ENCODE peak calls at places on chromosome 12, in eight cellular contexts. One of them, this sample, is unnamed.
A peak's percentile ranks its signal among the peaks of the same experiment; 100 is the strongest.

GRCh38 chr12:42590324-42590934 is 883 bp upstream of the PRICKLE1 start:
- DNase-seq in GM23248: peak; percentile 56
- DNase-seq in cardiac muscle cell: peak; percentile 62
- DNase-seq in PC-3: peak; percentile 50
- DNase-seq in lower lobe of right lung: peak; percentile 50
- DNase-seq in uterus: peak; percentile 42
- DNase-seq in BE2C: peak; percentile 44
- DNase-seq in K562: no peak
- DNase-seq in this sample: peak; percentile 16

GRCh38 chr12:117143008-117143532 is 43.9 kb upstream of the TESC start:
- DNase-seq in GM23248: no peak
- DNase-seq in cardiac muscle cell: no peak
- DNase-seq in PC-3: peak; percentile 99
- DNase-seq in lower lobe of right lung: no peak
- DNase-seq in uterus: no peak
- DNase-seq in BE2C: no peak
- DNase-seq in K562: no peak
- DNase-seq in this sample: no peak

GRCh38 chr12:26162174-26162573 is 33.2 kb upstream of the SSPN start:
- DNase-seq in GM23248: no peak
- DNase-seq in cardiac muscle cell: no peak
- DNase-seq in PC-3: no peak
- DNase-seq in lower lobe of right lung: no peak
- DNase-seq in uterus: no peak
- DNase-seq in BE2C: no peak
- DNase-seq in K562: no peak
- DNase-seq in this sample: no peak

GRCh38 chr12:114213055-114213561 is 192.8 kb downstream of the TBX5 start:
- DNase-seq in GM23248: peak; percentile 20
- DNase-seq in cardiac muscle cell: no peak
- DNase-seq in PC-3: peak; percentile 18
- DNase-seq in lower lobe of right lung: no peak
- DNase-seq in uterus: no peak
- DNase-seq in BE2C: no peak
- DNase-seq in K562: peak; percentile 17
- DNase-seq in this sample: no peak

GRCh38 chr12:114408881-114409795 is 3.2 kb upstream of the TBX5 start:
- DNase-seq in GM23248: peak; percentile 87
- DNase-seq in cardiac muscle cell: no peak
- DNase-seq in PC-3: no peak
- DNase-seq in lower lobe of right lung: no peak
- DNase-seq in uterus: no peak
- DNase-seq in BE2C: no peak
- DNase-seq in K562: no peak
- DNase-seq in this sample: no peak

GRCh38 chr12:21751517-21751916 is 23.0 kb downstream of the KCNJ8 start:
- DNase-seq in GM23248: peak; percentile 28
- DNase-seq in cardiac muscle cell: no peak
- DNase-seq in PC-3: no peak
- DNase-seq in lower lobe of right lung: no peak
- DNase-seq in uterus: no peak
- DNase-seq in BE2C: no peak
- DNase-seq in K562: no peak
- DNase-seq in this sample: no peak

GRCh38 chr12:100661300-100661951 is 87.9 kb downstream of the GAS2L3 start:
- DNase-seq in GM23248: peak; percentile 39
- DNase-seq in cardiac muscle cell: no peak
- DNase-seq in PC-3: no peak
- DNase-seq in lower lobe of right lung: no peak
- DNase-seq in uterus: no peak
- DNase-seq in BE2C: no peak
- DNase-seq in K562: no peak
- DNase-seq in this sample: no peak

GRCh38 chr12:288687-289086 is 26.1 kb upstream of the SLC6A13 start:
- DNase-seq in GM23248: peak; percentile 92
- DNase-seq in cardiac muscle cell: no peak
- DNase-seq in PC-3: no peak
- DNase-seq in lower lobe of right lung: no peak
- DNase-seq in uterus: no peak
- DNase-seq in BE2C: no peak
- DNase-seq in K562: no peak
- DNase-seq in this sample: peak; percentile 75

GRCh38 chr12:121942145-121942718 is 23.8 kb downstream of the CFAP251 start:
- DNase-seq in GM23248: no peak
- DNase-seq in cardiac muscle cell: no peak
- DNase-seq in PC-3: no peak
- DNase-seq in lower lobe of right lung: no peak
- DNase-seq in uterus: no peak
- DNase-seq in BE2C: no peak
- DNase-seq in K562: no peak
- DNase-seq in this sample: no peak

GRCh38 chr12:6074979-6075585 is 49.4 kb downstream of the VWF start:
- DNase-seq in GM23248: peak; percentile 65
- DNase-seq in cardiac muscle cell: no peak
- DNase-seq in PC-3: no peak
- DNase-seq in lower lobe of right lung: peak; percentile 69
- DNase-seq in uterus: no peak
- DNase-seq in BE2C: no peak
- DNase-seq in K562: no peak
- DNase-seq in this sample: no peak

GRCh38 chr12:122064780-122065588 is 13.6 kb upstream of the MLXIP start:
- DNase-seq in GM23248: peak; percentile 71
- DNase-seq in cardiac muscle cell: peak; percentile 74
- DNase-seq in PC-3: peak; percentile 63
- DNase-seq in lower lobe of right lung: no peak
- DNase-seq in uterus: peak; percentile 83
- DNase-seq in BE2C: peak; percentile 85
- DNase-seq in K562: peak; percentile 75
- DNase-seq in this sample: peak; percentile 98

GRCh38 chr12:117587646-117588287 is 226.3 kb upstream of the NOS1 start:
- DNase-seq in GM23248: peak; percentile 54
- DNase-seq in cardiac muscle cell: peak; percentile 65
- DNase-seq in PC-3: peak; percentile 76
- DNase-seq in lower lobe of right lung: peak; percentile 64
- DNase-seq in uterus: no peak
- DNase-seq in BE2C: peak; percentile 57
- DNase-seq in K562: peak; percentile 73
- DNase-seq in this sample: peak; percentile 37

GRCh38 chr12:68200854-68201253 is 24.8 kb downstream of the IL26 start:
- DNase-seq in GM23248: no peak
- DNase-seq in cardiac muscle cell: no peak
- DNase-seq in PC-3: no peak
- DNase-seq in lower lobe of right lung: no peak
- DNase-seq in uterus: no peak
- DNase-seq in BE2C: no peak
- DNase-seq in K562: no peak
- DNase-seq in this sample: no peak

GRCh38 chr12:130186631-130187269 is 24.5 kb downstream of the FZD10 start:
- DNase-seq in GM23248: no peak
- DNase-seq in cardiac muscle cell: no peak
- DNase-seq in PC-3: peak; percentile 25
- DNase-seq in lower lobe of right lung: no peak
- DNase-seq in uterus: no peak
- DNase-seq in BE2C: no peak
- DNase-seq in K562: no peak
- DNase-seq in this sample: peak; percentile 53

GRCh38 chr12:98998697-98999299 is 353.7 kb downstream of the APAF1 start:
- DNase-seq in GM23248: peak; percentile 68
- DNase-seq in cardiac muscle cell: peak; percentile 59
- DNase-seq in PC-3: peak; percentile 79
- DNase-seq in lower lobe of right lung: no peak
- DNase-seq in uterus: no peak
- DNase-seq in BE2C: no peak
- DNase-seq in K562: peak; percentile 46
- DNase-seq in this sample: no peak

GRCh38 chr12:128455849-128456248 is 188.9 kb downstream of the TMEM132C start:
- DNase-seq in GM23248: no peak
- DNase-seq in cardiac muscle cell: no peak
- DNase-seq in PC-3: no peak
- DNase-seq in lower lobe of right lung: no peak
- DNase-seq in uterus: no peak
- DNase-seq in BE2C: no peak
- DNase-seq in K562: no peak
- DNase-seq in this sample: no peak

GRCh38 chr12:31890295-31891285 is 68.6 kb upstream of the RESF1 start:
- DNase-seq in GM23248: no peak
- DNase-seq in cardiac muscle cell: no peak
- DNase-seq in PC-3: no peak
- DNase-seq in lower lobe of right lung: no peak
- DNase-seq in uterus: no peak
- DNase-seq in BE2C: no peak
- DNase-seq in K562: no peak
- DNase-seq in this sample: no peak

GRCh38 chr12:123268850-123269249 is 2.8 kb downstream of the CDK2AP1 start:
- DNase-seq in GM23248: no peak
- DNase-seq in cardiac muscle cell: no peak
- DNase-seq in PC-3: no peak
- DNase-seq in lower lobe of right lung: no peak
- DNase-seq in uterus: no peak
- DNase-seq in BE2C: no peak
- DNase-seq in K562: no peak
- DNase-seq in this sample: no peak

GRCh38 chr12:102484017-102484731 is 3.8 kb upstream of the IGF1 start:
- DNase-seq in GM23248: peak; percentile 81
- DNase-seq in cardiac muscle cell: peak; percentile 60
- DNase-seq in PC-3: peak; percentile 68
- DNase-seq in lower lobe of right lung: peak; percentile 50
- DNase-seq in uterus: peak; percentile 62
- DNase-seq in BE2C: peak; percentile 36
- DNase-seq in K562: peak; percentile 70
- DNase-seq in this sample: peak; percentile 17

GRCh38 chr12:104669851-104670337 is 213.1 kb downstream of the CHST11 start:
- DNase-seq in GM23248: no peak
- DNase-seq in cardiac muscle cell: no peak
- DNase-seq in PC-3: no peak
- DNase-seq in lower lobe of right lung: peak; percentile 72
- DNase-seq in uterus: peak; percentile 81
- DNase-seq in BE2C: no peak
- DNase-seq in K562: no peak
- DNase-seq in this sample: peak; percentile 21

GRCh38 chr12:71999795-72000194 is 61.1 kb downstream of the TPH2 start:
- DNase-seq in GM23248: peak; percentile 40
- DNase-seq in cardiac muscle cell: no peak
- DNase-seq in PC-3: peak; percentile 68
- DNase-seq in lower lobe of right lung: no peak
- DNase-seq in uterus: no peak
- DNase-seq in BE2C: no peak
- DNase-seq in K562: no peak
- DNase-seq in this sample: no peak
- H3K4me3 ChIP-seq in GM23248: no peak overlapping the region
- H3K4me3 ChIP-seq in cardiac muscle cell: no peak overlapping the region
- H3K4me3 ChIP-seq in PC-3: no peak overlapping the region
- H3K4me3 ChIP-seq in lower lobe of right lung: no peak overlapping the region
- H3K4me3 ChIP-seq in uterus: no peak overlapping the region
- H3K4me3 ChIP-seq in BE2C: no peak overlapping the region
- H3K4me3 ChIP-seq in K562: no peak overlapping the region
- H3K4me3 ChIP-seq in this sample: no peak overlapping the region

DNA sequence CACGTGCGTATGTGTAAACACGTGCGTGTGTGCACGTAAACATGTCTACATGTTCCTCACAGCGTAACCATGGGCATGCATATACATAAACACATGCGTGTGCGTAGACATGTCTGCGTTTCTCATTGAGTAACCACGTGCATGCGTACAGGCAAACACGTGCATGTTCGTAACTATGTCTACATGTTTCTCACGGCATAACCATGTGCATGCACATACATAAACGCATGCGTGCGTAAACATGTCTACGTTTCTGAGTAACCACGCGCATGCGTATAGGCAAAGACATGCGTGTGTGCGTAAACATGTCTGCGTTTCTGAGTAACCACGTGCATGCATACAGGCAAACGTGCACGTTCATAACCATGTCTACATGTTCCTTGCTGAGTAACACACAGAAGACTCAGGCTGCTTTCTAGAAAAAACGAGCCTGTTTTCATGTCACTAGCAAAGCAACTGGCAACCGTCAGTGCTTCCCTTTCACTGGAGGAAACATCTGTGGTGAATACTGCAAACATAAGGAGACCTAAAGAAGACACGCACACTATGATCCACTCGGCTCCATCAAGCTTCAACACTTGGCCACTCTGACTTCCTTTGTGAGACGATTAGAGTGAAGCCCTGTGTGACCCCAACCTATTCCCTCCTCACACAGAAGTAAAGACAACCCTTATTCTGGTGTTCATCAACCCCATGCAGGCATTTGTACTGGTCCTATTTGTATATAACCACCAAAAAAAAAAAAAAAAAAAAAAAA is 28.8 kb downstream of the POLE start:
- DNase-seq in GM23248: no peak
- DNase-seq in cardiac muscle cell: no peak
- DNase-seq in PC-3: no peak
- DNase-seq in lower lobe of right lung: no peak
- DNase-seq in uterus: no peak
- DNase-seq in BE2C: no peak
- DNase-seq in K562: no peak
- DNase-seq in this sample: no peak
- H3K36me3 ChIP-seq in GM23248: peaks cover 15% of the 10 kb centered on the region
- H3K36me3 ChIP-seq in cardiac muscle cell: peaks cover 41% of the 10 kb centered on the region
- H3K36me3 ChIP-seq in PC-3: peaks cover 63% of the 10 kb centered on the region
- H3K36me3 ChIP-seq in lower lobe of right lung: peaks cover 97% of the 10 kb centered on the region
- H3K36me3 ChIP-seq in uterus: no peaks in the 10 kb centered on the region
- H3K36me3 ChIP-seq in BE2C: peaks cover 86% of the 10 kb centered on the region
- H3K36me3 ChIP-seq in K562: peaks cover 99% of the 10 kb centered on the region
- H3K36me3 ChIP-seq in this sample: peaks cover 96% of the 10 kb centered on the region

DNA sequence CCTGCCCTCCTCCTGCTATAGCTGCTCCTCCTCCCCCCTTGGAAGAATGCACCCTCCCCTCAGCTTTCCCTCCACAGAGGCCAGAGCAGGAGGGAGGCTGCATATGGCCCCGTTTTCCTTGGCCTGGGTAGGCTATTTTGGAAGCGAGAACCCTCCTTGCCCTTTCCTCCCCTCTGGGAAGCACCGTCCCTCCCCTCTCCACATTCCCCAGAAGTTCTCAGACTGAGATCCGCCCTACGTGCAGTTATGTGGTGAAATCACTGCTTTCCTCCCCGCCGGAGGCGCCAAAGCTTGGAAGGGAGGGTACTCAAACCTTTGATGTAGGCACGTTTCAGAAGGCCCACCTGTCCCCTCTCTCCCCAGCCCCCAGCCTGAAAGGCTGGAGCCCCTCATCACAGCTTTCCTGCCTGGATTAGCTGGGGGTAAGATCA is 47.8 kb downstream of the SMUG1 start:
- DNase-seq in GM23248: peak; percentile 70
- DNase-seq in cardiac muscle cell: no peak
- DNase-seq in PC-3: no peak
- DNase-seq in lower lobe of right lung: no peak
- DNase-seq in uterus: peak; percentile 72
- DNase-seq in BE2C: no peak
- DNase-seq in K562: no peak
- DNase-seq in this sample: no peak
- H3K27me3 ChIP-seq in GM23248: no peaks in the 10 kb centered on the region
- H3K27me3 ChIP-seq in cardiac muscle cell: peaks cover 79% of the 10 kb centered on the region
- H3K27me3 ChIP-seq in PC-3: no peaks in the 10 kb centered on the region
- H3K27me3 ChIP-seq in lower lobe of right lung: no peaks in the 10 kb centered on the region
- H3K27me3 ChIP-seq in uterus: no peaks in the 10 kb centered on the region
- H3K27me3 ChIP-seq in BE2C: no peaks in the 10 kb centered on the region
- H3K27me3 ChIP-seq in K562: peaks cover 58% of the 10 kb centered on the region
- H3K27me3 ChIP-seq in this sample: no peaks in the 10 kb centered on the region

GRCh38 chr12:64480148-64480547 is 28.2 kb downstream of the TBK1 start:
- DNase-seq in GM23248: peak; percentile 55
- DNase-seq in cardiac muscle cell: no peak
- DNase-seq in PC-3: no peak
- DNase-seq in lower lobe of right lung: no peak
- DNase-seq in uterus: no peak
- DNase-seq in BE2C: no peak
- DNase-seq in K562: no peak
- DNase-seq in this sample: no peak
- H3K4me3 ChIP-seq in GM23248: no peak overlapping the region
- H3K4me3 ChIP-seq in cardiac muscle cell: no peak overlapping the region
- H3K4me3 ChIP-seq in PC-3: no peak overlapping the region
- H3K4me3 ChIP-seq in lower lobe of right lung: no peak overlapping the region
- H3K4me3 ChIP-seq in uterus: no peak overlapping the region
- H3K4me3 ChIP-seq in BE2C: no peak overlapping the region
- H3K4me3 ChIP-seq in K562: no peak overlapping the region
- H3K4me3 ChIP-seq in this sample: no peak overlapping the region